ENCODE peak calls at places on chromosome 1, in four cellular contexts. Q is adrenal gland, U is testis, C is tibial artery. B is an unnamed sample.

GRCh38 chr1:186442651-186443114 is 18.2 kb downstream of the PDC start:
- DNase-seq in U (no peak), Q (no peak), C (no peak), B (no peak)

GRCh38 chr1:75292013-75292412 is 157.8 kb downstream of the LHX8 start:
- DNase-seq in C (no peak), U (no peak), Q (no peak), B (no peak)

GRCh38 chr1:9292361-9293240 is at the start of gene SPSB1:
- DNase-seq in U (peak; percentile 86), Q (peak; percentile 79), C (peak; percentile 65), B (peak; percentile 91)

GRCh38 chr1:19460535-19461351 is 24.6 kb downstream of the CAPZB start:
- DNase-seq in C (no peak), Q (no peak), U (no peak), B (peak; percentile 54)

GRCh38 chr1:205577874-205578658 is 53.7 kb downstream of the ELK4 start:
- DNase-seq in C (no peak), Q (peak; percentile 66), U (no peak), B (peak; percentile 31)

GRCh38 chr1:169618367-169618766 is 11.6 kb downstream of the SELP start:
- DNase-seq in C (no peak), Q (no peak), U (no peak), B (no peak)

GRCh38 chr1:76059461-76059860 is 15.1 kb upstream of the ST6GALNAC3 start:
- DNase-seq in Q (no peak), C (no peak), U (no peak), B (no peak)

GRCh38 chr1:78240755-78241154 is 195.0 kb downstream of the GIPC2 start:
- DNase-seq in Q (no peak), U (no peak), C (no peak), B (no peak)

GRCh38 chr1:182781849-182782586 is 7.6 kb upstream of the NPL start:
- DNase-seq in C (peak; percentile 51), U (peak; percentile 81), Q (peak; percentile 76), B (peak; percentile 93)

GRCh38 chr1:24286246-24287010 is 32.7 kb upstream of the GRHL3 start:
- DNase-seq in Q (no peak), U (no peak), C (no peak), B (peak; percentile 65)

GRCh38 chr1:147892216-147892615 is 10.4 kb upstream of the GJA8 start:
- DNase-seq in C (no peak), U (peak; percentile 46), Q (no peak), B (peak; percentile 65)

GRCh38 chr1:49298304-49298703 is 521.6 kb upstream of the BEND5 start:
- DNase-seq in Q (peak; percentile 83), U (peak; percentile 67), C (no peak), B (no peak)

GRCh38 chr1:37892151-37893047 is 33.0 kb upstream of the MTF1 start:
- DNase-seq in C (no peak), Q (no peak), U (no peak), B (no peak)

GRCh38 chr1:236438614-236439013 is 44.5 kb downstream of the EDARADD start:
- DNase-seq in U (no peak), Q (no peak), C (no peak), B (no peak)

GRCh38 chr1:211323156-211324063 is 3.2 kb upstream of the TRAF5 start:
- DNase-seq in Q (peak; percentile 54), C (peak; percentile 57), U (peak; percentile 80), B (peak; percentile 88)

GRCh38 chr1:52142220-52143153 is 598 bp downstream of the ZFYVE9 start:
- DNase-seq in C (peak; percentile 38), U (peak; percentile 62), Q (peak; percentile 58), B (peak; percentile 81)
- H3K4me1 ChIP-seq in C (no peaks in the 10 kb centered on the region), U (peaks cover 6% of the 10 kb centered on the region), Q (peaks cover 4% of the 10 kb centered on the region), B (no peaks in the 10 kb centered on the region)

GRCh38 chr1:154598871-154599635 is 8.9 kb downstream of the ADAR start:
- DNase-seq in Q (no peak), U (no peak), C (no peak), B (no peak)
- H3K27ac ChIP-seq in Q (peak overlapping the region; percentile 79), U (no peak overlapping the region), C (peak overlapping the region; percentile 29), B (no peak overlapping the region)

DNA sequence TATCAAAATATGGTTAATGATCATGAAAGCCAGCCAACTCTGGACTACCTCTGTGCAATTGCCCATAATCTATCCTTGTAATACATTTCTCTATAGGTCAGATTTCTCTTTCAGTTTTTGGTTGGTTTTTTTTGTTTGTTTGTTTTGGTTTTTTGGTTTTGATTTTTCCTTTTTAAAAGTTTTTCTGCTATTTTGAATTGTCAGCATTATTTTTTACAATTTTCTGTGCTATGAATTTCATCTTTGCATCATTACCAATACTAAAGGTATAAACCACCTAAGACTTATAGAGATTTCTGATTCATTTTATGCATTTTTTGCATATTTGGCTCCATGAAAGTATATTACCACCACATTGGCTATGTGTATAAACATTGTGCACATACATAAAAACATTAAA is 799.6 kb downstream of the ADGRL2 start:
- DNase-seq in Q (no peak), U (no peak), C (no peak), B (no peak)
- H3K4me1 ChIP-seq in Q (no peaks in the 10 kb centered on the region), U (no peaks in the 10 kb centered on the region), C (no peaks in the 10 kb centered on the region), B (no peaks in the 10 kb centered on the region)

GRCh38 chr1:198925575-198925974 is 286.7 kb downstream of the PTPRC start:
- DNase-seq in C (no peak), Q (no peak), U (no peak), B (no peak)
- H3K27ac ChIP-seq in C (no peak overlapping the region), Q (no peak overlapping the region), U (no peak overlapping the region), B (no peak overlapping the region)

GRCh38 chr1:27885620-27886352 is 13.4 kb downstream of the THEMIS2 start:
- DNase-seq in C (no peak), U (no peak), Q (no peak), B (no peak)
- H3K4me1 ChIP-seq in C (no peaks in the 10 kb centered on the region), U (no peaks in the 10 kb centered on the region), Q (no peaks in the 10 kb centered on the region), B (no peaks in the 10 kb centered on the region)

GRCh38 chr1:89199515-89199914 is 773 bp upstream of the GBP4 start:
- DNase-seq in Q (no peak), U (no peak), C (no peak), B (no peak)
- H3K27ac ChIP-seq in Q (peak overlapping the region; percentile 75), U (no peak overlapping the region), C (peak overlapping the region; percentile 52), B (no peak overlapping the region)

GRCh38 chr1:241696815-241697639 is 44.9 kb downstream of the WDR64 start:
- DNase-seq in C (no peak), Q (no peak), U (no peak), B (no peak)

GRCh38 chr1:241698177-241698576 is 46.1 kb downstream of the WDR64 start:
- DNase-seq in Q (no peak), C (no peak), U (no peak), B (no peak)

GRCh38 chr1:241697640-241698018 is 45.5 kb downstream of the WDR64 start:
- DNase-seq in U (no peak), C (no peak), Q (no peak), B (no peak)

GRCh38 chr1:241695454-241696171 is 43.5 kb downstream of the WDR64 start:
- DNase-seq in Q (no peak), U (no peak), C (no peak), B (no peak)

GRCh38 chr1:241696172-241696814 is 44.2 kb downstream of the WDR64 start:
- DNase-seq in C (no peak), U (no peak), Q (no peak), B (peak; percentile 48)
- H3K4me1 ChIP-seq in C (no peaks in the 10 kb centered on the region), U (peaks cover 3% of the 10 kb centered on the region), Q (no peaks in the 10 kb centered on the region), B (peaks cover 4% of the 10 kb centered on the region)